ENCODE peak calls at places on chromosomes 3 and 15, in seven cellular contexts. M is breast epithelium; Y is CD8-positive, alpha-beta T cell; V is A549; S is MM.1S; K is dorsolateral prefrontal cortex; I is mesothelial cell of epicardium. Z is an unnamed sample.

GRCh38 chr3:67384790-67385397 is 269.5 kb downstream of the SUCLG2 start:
- DNase-seq in M (no peak), Y (peak; percentile 31), V (peak; percentile 6), S (no peak), K (no peak), I (peak; percentile 25), Z (no peak)

GRCh38 chr3:140771030-140771677 is 93.3 kb downstream of the TRIM42 start:
- DNase-seq in M (no peak), Y (no peak), V (no peak), S (no peak), K (no peak), I (no peak), Z (no peak)

GRCh38 chr15:62559049-62559733 is 394.1 kb upstream of the C2CD4B start:
- DNase-seq in M (no peak), Y (no peak), V (no peak), S (no peak), K (peak; percentile 57), I (no peak), Z (no peak)

GRCh38 chr15:77702211-77702957 is 69.7 kb upstream of the LINGO1 start:
- DNase-seq in M (no peak), Y (no peak), V (peak; percentile 52), S (peak; percentile 28), K (no peak), I (peak; percentile 55), Z (no peak)

GRCh38 chr3:77179762-77180161 is 139.9 kb downstream of the ROBO2 start:
- DNase-seq in M (no peak), Y (no peak), V (no peak), S (no peak), K (no peak), I (no peak), Z (no peak)

GRCh38 chr3:149442845-149443544 is 31.5 kb upstream of the TM4SF4 start:
- DNase-seq in M (no peak), Y (no peak), V (no peak), S (no peak), K (no peak), I (no peak), Z (no peak)

GRCh38 chr15:70156781-70157261 is 59.1 kb upstream of the TLE3 start:
- DNase-seq in M (peak; percentile 48), Y (no peak), V (no peak), S (no peak), K (peak; percentile 73), I (no peak), Z (no peak)

GRCh38 chr15:84929795-84930371 is 45.4 kb downstream of the SLC28A1 start:
- DNase-seq in M (peak; percentile 76), Y (no peak), V (peak; percentile 71), S (no peak), K (no peak), I (no peak), Z (peak; percentile 76)

GRCh38 chr3:105518806-105519418 is 152.2 kb downstream of the ALCAM start:
- DNase-seq in M (no peak), Y (peak; percentile 13), V (peak; percentile 19), S (peak; percentile 68), K (no peak), I (no peak), Z (no peak)

GRCh38 chr3:18124501-18124900 is 300.6 kb downstream of the SATB1 start:
- DNase-seq in M (no peak), Y (no peak), V (no peak), S (no peak), K (no peak), I (no peak), Z (no peak)

GRCh38 chr3:51813539-51813938 is 34.5 kb upstream of the IQCF6 start:
- DNase-seq in M (no peak), Y (no peak), V (no peak), S (no peak), K (peak; percentile 52), I (no peak), Z (no peak)

GRCh38 chr3:196268270-196269163 is 19.0 kb downstream of the PCYT1A start:
- DNase-seq in M (no peak), Y (no peak), V (no peak), S (no peak), K (no peak), I (no peak), Z (no peak)

GRCh38 chr3:31448035-31448881 is 84.5 kb upstream of the STT3B start:
- DNase-seq in M (no peak), Y (peak; percentile 26), V (no peak), S (peak; percentile 70), K (no peak), I (no peak), Z (no peak)

GRCh38 chr15:67178569-67179210 is 75.8 kb downstream of the AAGAB start:
- DNase-seq in M (no peak), Y (no peak), V (no peak), S (no peak), K (no peak), I (no peak), Z (no peak)

GRCh38 chr3:49415931-49416601 is 3.8 kb downstream of the TCTA start:
- DNase-seq in M (no peak), Y (peak; percentile 56), V (no peak), S (peak; percentile 76), K (no peak), I (no peak), Z (no peak)

GRCh38 chr3:182405752-182406151 is 387.6 kb upstream of the ATP11B start:
- DNase-seq in M (no peak), Y (no peak), V (no peak), S (no peak), K (no peak), I (no peak), Z (no peak)
- TF ChIP-seq CTCF in M (no peak), Y (no peak), V (no peak), S (no peak), K (no peak), I (no peak), Z (no peak)

DNA sequence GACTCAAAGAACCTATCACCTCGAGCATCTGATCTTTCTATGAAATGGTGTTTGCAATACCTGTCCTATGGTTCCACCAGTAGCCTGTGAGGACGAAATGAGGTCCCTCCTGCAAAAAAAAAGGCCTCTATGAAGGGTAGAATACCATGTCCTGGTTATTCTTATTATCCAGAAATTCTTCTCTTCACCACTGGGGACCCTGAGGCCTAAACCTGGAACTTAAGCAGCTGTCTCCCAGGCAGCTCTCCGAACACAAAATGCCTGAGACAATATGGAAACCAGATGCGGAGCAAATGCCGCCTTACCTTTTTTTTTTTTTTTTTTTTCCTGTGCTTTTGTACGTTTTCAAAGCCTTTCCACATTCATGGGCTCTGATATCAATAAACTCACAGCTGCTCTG is 62.1 kb upstream of the WNT5A start:
- DNase-seq in M (no peak), Y (no peak), V (no peak), S (no peak), K (no peak), I (no peak), Z (no peak)
- TF ChIP-seq CTCF in M (no peak), Y (no peak), V (no peak), S (no peak), K (no peak), I (peak; percentile 27), Z (peak; percentile 66)

GRCh38 chr3:15520185-15520584 is 1.3 kb downstream of the COLQ start:
- DNase-seq in M (no peak), Y (no peak), V (no peak), S (no peak), K (no peak), I (no peak), Z (no peak)
- TF ChIP-seq CTCF in M (no peak), Y (no peak), V (no peak), S (no peak), K (no peak), I (no peak), Z (no peak)

GRCh38 chr15:46526726-46527110 is 891.9 kb downstream of the SQOR start:
- DNase-seq in M (no peak), Y (no peak), V (no peak), S (no peak), K (no peak), I (no peak), Z (no peak)
- TF ChIP-seq CTCF in M (no peak), Y (no peak), V (no peak), S (no peak), K (no peak), I (no peak), Z (no peak)

DNA sequence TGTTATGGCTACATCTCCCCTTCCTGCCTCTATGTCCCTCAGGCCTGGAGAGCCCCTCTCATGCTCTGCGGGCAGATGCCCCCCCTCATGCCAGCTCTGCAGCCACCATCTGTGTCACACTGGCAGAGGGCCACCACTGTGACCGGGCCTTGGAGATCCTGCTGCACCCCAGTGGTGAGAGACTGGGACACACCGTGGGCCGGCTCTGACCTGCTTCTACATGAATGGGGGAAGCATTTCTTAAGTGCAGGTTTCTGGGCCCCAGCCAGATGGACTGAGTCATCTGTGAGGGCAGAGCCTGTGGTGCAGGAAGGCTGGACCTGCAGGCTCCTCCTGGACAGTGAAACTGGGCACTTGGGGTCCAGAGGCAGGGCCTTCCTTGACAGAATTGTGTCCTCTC is 4.8 kb downstream of the VWA5B2 start:
- DNase-seq in M (peak; percentile 67), Y (no peak), V (peak; percentile 67), S (no peak), K (peak; percentile 79), I (no peak), Z (no peak)
- TF ChIP-seq CTCF in M (no peak), Y (no peak), V (no peak), S (peak; percentile 4), K (no peak), I (no peak), Z (no peak)

GRCh38 chr3:115921711-115922110 is 298.4 kb downstream of the GAP43 start:
- DNase-seq in M (no peak), Y (no peak), V (no peak), S (no peak), K (no peak), I (no peak), Z (no peak)

GRCh38 chr3:115916866-115917265 is 293.6 kb downstream of the GAP43 start:
- DNase-seq in M (no peak), Y (no peak), V (no peak), S (no peak), K (no peak), I (no peak), Z (no peak)

GRCh38 chr3:115918900-115919299 is 295.6 kb downstream of the GAP43 start:
- DNase-seq in M (no peak), Y (no peak), V (no peak), S (no peak), K (no peak), I (no peak), Z (no peak)

GRCh38 chr3:115927210-115927609 is 303.9 kb downstream of the GAP43 start:
- DNase-seq in M (no peak), Y (no peak), V (no peak), S (no peak), K (peak; percentile 62), I (no peak), Z (no peak)

DNA sequence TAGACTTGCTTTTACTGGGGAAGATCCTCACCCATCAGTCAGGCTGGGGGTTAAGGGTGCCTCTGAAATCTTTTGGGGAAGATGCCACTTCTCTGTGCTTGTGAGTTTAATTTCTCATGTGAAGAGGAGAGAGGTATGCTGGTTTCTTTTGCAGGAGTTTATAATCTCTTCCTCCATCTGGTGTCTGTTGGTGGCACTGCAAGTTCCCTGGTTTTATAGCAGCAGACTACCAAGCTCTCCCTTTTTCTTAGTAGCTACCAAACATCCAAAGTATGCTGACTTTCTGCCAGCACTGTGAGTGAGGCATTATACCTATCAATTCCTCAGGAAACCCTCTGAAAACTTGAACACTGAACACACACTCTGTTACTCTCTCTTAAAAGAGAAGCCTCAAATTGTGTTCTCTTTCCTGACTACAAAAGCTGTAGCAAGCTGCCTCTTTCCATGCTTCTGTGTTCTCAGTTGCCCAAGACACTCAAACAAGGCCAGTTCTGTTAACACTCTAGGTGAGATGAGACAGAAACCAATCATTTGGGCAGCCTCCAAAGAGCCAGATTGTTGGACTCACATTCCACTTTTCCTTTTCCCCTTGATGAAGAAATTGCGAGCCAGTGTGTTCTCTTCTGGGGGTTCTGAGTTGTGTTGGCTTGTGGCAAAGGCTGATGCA is 299.5 kb downstream of the GAP43 start:
- DNase-seq in M (no peak), Y (no peak), V (no peak), S (no peak), K (no peak), I (no peak), Z (no peak)
- TF ChIP-seq CTCF in M (no peak), Y (no peak), V (no peak), S (peak; percentile 40), K (peak; percentile 10), I (peak; percentile 60), Z (peak; percentile 69)